ENCODE peak calls at places on chromosomes 13 and 19, in four cellular contexts. B, Z, I and L are unnamed samples.

GRCh38 chr13:106357198-106357597 is 178.3 kb downstream of the EFNB2 start:
- DNase-seq in B (no peak), Z (no peak), I (no peak), L (no peak)

GRCh38 chr13:33251131-33251629 is 34.4 kb downstream of the STARD13 start:
- DNase-seq in B (peak; percentile 87), Z (no peak), I (no peak), L (no peak)

GRCh38 chr13:60267498-60268202 is 103.9 kb upstream of the DIAPH3 start:
- DNase-seq in B (no peak), Z (peak; percentile 2), I (no peak), L (no peak)

GRCh38 chr19:55460670-55461258 is 678 bp downstream of the ISOC2 start:
- DNase-seq in B (no peak), Z (peak; percentile 75), I (peak; percentile 87), L (peak; percentile 80)

GRCh38 chr19:48859711-48860572 is 8.5 kb downstream of the PLEKHA4 start:
- DNase-seq in B (no peak), Z (peak; percentile 65), I (no peak), L (peak; percentile 75)

GRCh38 chr13:19153782-19154450 is 27.7 kb downstream of the TUBA3C start:
- DNase-seq in B (no peak), Z (peak; percentile 11), I (no peak), L (no peak)

GRCh38 chr19:41307090-41307875 is 2.7 kb upstream of the CCDC97 start:
- DNase-seq in B (no peak), Z (no peak), I (no peak), L (no peak)

GRCh38 chr19:55340784-55341147 is 1.1 kb downstream of the KMT5C start:
- DNase-seq in B (no peak), Z (no peak), I (no peak), L (peak; percentile 74)

GRCh38 chr13:112719556-112719955 is 29.7 kb downstream of the ATP11A start:
- DNase-seq in B (no peak), Z (no peak), I (no peak), L (no peak)

GRCh38 chr13:76472916-76473315 is 413.3 kb downstream of the KCTD12 start:
- DNase-seq in B (no peak), Z (no peak), I (no peak), L (no peak)

GRCh38 chr19:45186509-45187334 is 8.1 kb downstream of the BLOC1S3 start:
- DNase-seq in B (no peak), Z (peak; percentile 43), I (no peak), L (no peak)

GRCh38 chr19:1172353-1173159 is 1.5 kb downstream of the SBNO2 start:
- DNase-seq in B (no peak), Z (peak; percentile 54), I (peak; percentile 46), L (peak; percentile 74)

GRCh38 chr13:30607908-30608307 is 9.8 kb upstream of the USPL1 start:
- DNase-seq in B (no peak), Z (no peak), I (no peak), L (peak; percentile 80)

DNA sequence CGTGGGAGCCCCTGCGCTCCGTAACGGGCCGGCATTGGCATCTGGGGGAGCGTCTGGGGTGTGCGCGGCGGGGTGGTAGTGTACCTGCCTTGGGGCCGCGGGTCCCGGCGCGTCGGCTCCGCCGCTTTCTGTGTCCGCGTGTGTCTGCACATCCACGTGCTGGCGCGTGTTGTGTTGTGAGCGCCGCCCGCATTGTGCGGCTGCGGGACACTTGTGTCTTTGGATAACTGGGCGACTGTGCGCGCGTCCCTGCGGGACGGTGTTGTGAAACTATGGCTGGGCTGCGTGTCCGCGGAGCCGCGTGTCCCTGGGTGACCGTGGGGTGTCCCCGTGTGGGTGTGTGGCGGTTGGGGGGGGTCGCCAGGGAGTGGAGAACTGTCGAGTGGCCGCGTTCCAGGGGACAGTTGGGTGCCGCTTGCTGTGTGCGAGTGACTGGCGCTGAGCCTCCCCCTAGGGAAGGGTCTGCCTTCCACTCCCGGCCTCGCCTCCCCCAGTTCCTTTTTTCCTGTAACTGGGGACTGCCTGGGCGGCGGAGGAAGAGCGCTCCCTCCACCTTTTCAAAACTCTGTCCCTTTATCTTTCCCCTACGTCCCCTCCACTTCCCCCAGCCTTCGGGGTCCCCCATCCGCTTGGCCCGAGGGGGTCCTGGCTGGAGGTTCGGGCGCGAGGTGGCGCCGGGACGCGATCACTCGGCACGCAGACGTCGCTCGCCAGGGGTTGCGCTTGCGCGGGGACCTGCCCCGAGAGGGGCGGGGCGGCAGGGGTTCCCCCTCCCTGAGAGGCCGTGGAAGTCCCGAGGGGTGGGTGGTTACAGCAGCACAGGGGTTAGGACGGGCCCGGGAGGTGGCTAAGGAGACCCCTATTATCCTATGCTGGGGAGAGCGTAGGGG is 5.6 kb upstream of the NFIC start:
- DNase-seq in B (no peak), Z (no peak), I (peak; percentile 84), L (peak; percentile 93)
- TF ChIP-seq CTCF in B (peak; percentile 25), Z (peak; percentile 24), I (no peak), L (no peak)

GRCh38 chr13:110350509-110350908 is 43.4 kb downstream of the COL4A2 start:
- DNase-seq in B (no peak), Z (no peak), I (no peak), L (no peak)
- H3K27ac ChIP-seq in B (no peak overlapping the region), Z (peak overlapping the region; percentile 83), I (no peak overlapping the region), L (peak overlapping the region; percentile 12)

GRCh38 chr13:110705826-110706569 is at the start of gene CARS2:
- DNase-seq in B (peak; percentile 81), Z (peak; percentile 97), I (peak; percentile 97), L (peak; percentile 98)
- TF ChIP-seq CTCF in B (peak; percentile 21), Z (no peak), I (no peak), L (no peak)

GRCh38 chr13:99302637-99303505 is 4.3 kb downstream of the GPR183 start:
- DNase-seq in B (no peak), Z (no peak), I (no peak), L (no peak)
- H3K27ac ChIP-seq in B (no peak overlapping the region), Z (no peak overlapping the region), I (no peak overlapping the region), L (no peak overlapping the region)

GRCh38 chr19:7870571-7871279 is 3.5 kb downstream of the PRR36 start:
- DNase-seq in B (no peak), Z (peak; percentile 98), I (no peak), L (peak; percentile 64)

GRCh38 chr19:7869910-7870511 is 4.2 kb downstream of the PRR36 start:
- DNase-seq in B (no peak), Z (peak; percentile 94), I (no peak), L (peak; percentile 41)

GRCh38 chr19:7868326-7868670 is 5.9 kb downstream of the PRR36 start:
- DNase-seq in B (no peak), Z (peak; percentile 68), I (no peak), L (no peak)

GRCh38 chr19:7868671-7869452 is 5.3 kb downstream of the PRR36 start:
- DNase-seq in B (no peak), Z (peak; percentile 91), I (peak; percentile 69), L (peak; percentile 96)

DNA sequence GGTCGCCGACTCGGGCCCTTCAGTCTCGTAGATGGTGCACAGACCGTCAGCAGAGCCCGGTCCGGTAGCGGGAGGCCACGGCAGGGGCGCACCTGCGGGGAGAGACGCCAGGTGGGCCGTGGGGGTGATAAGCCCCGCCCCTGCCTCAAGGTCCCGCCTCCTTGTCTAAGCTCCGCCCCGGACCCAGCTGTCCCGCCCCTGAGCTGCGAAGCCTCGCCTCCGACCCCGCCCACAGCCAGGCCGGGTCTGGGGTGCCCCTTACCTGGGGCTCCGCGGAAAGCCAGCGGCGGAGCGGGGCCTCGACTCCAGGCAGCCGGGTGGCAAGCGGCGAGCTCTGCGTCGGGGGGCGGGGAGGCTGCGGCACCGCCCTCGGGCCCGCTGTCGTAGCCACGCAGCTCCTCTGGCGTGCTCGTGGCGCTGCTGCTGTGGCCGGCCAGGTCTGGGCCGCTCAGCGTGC is 4.7 kb downstream of the PRR36 start:
- DNase-seq in B (no peak), Z (peak; percentile 84), I (peak; percentile 66), L (peak; percentile 93)
- TF ChIP-seq CTCF in B (no peak), Z (no peak), I (peak; percentile 39), L (no peak)